ENCODE peak calls at places on chromosomes 1 and 21, in six cellular contexts. E is left ventricle myocardium inferior, N is heart left ventricle, B is A549, G is prostate gland, D is MM.1S. S is an unnamed sample.

GRCh38 chr1:47424336-47424982 is 8.4 kb downstream of the FOXE3 start:
- DNase-seq in E (no peak), N (no peak), B (peak; percentile 63), G (peak; percentile 22), D (no peak), S (no peak)

GRCh38 chr1:236495359-236496120 is 28.2 kb upstream of the LGALS8 start:
- DNase-seq in E (no peak), N (no peak), B (no peak), G (no peak), D (no peak), S (no peak)

GRCh38 chr1:169676001-169676400 is 35.4 kb downstream of the SELL start:
- DNase-seq in E (no peak), N (no peak), B (peak; percentile 57), G (no peak), D (no peak), S (no peak)

GRCh38 chr1:117846674-117847425 is 82.6 kb downstream of the GDAP2 start:
- DNase-seq in E (no peak), N (no peak), B (peak; percentile 11), G (no peak), D (no peak), S (no peak)

GRCh38 chr1:50979964-50980363 is 9.9 kb downstream of the CDKN2C start:
- DNase-seq in E (no peak), N (no peak), B (no peak), G (no peak), D (no peak), S (no peak)

GRCh38 chr1:203219934-203220333 is 9.5 kb downstream of the CHIT1 start:
- DNase-seq in E (no peak), N (no peak), B (no peak), G (no peak), D (no peak), S (no peak)

GRCh38 chr1:234655328-234656069 is 45.5 kb upstream of the IRF2BP2 start:
- DNase-seq in E (no peak), N (no peak), B (no peak), G (no peak), D (no peak), S (no peak)

GRCh38 chr1:18284750-18285532 is 177.3 kb downstream of the IGSF21 start:
- DNase-seq in E (no peak), N (no peak), B (no peak), G (no peak), D (no peak), S (no peak)

GRCh38 chr1:115705085-115706008 is 63.2 kb downstream of the CASQ2 start:
- DNase-seq in E (no peak), N (no peak), B (no peak), G (no peak), D (no peak), S (no peak)

GRCh38 chr1:238061967-238062613 is 171.4 kb upstream of the ZP4 start:
- DNase-seq in E (no peak), N (no peak), B (no peak), G (no peak), D (no peak), S (no peak)

GRCh38 chr1:42282024-42282579 is 52.9 kb downstream of the FOXJ3 start:
- DNase-seq in E (no peak), N (no peak), B (no peak), G (no peak), D (no peak), S (no peak)

GRCh38 chr1:234326493-234327366 is 46.5 kb upstream of the COA6 start:
- DNase-seq in E (peak; percentile 23), N (peak; percentile 32), B (peak; percentile 62), G (peak; percentile 46), D (peak; percentile 79), S (peak; percentile 72)

GRCh38 chr1:172951728-172952365 is 98.9 kb downstream of the TNFSF18 start:
- DNase-seq in E (no peak), N (no peak), B (no peak), G (peak; percentile 25), D (peak; percentile 53), S (no peak)

GRCh38 chr1:1364266-1364665 is 5.9 kb upstream of the MXRA8 start:
- DNase-seq in E (no peak), N (no peak), B (no peak), G (no peak), D (no peak), S (no peak)

GRCh38 chr1:17700981-17701870 is 53.9 kb upstream of the ACTL8 start:
- DNase-seq in E (no peak), N (no peak), B (no peak), G (no peak), D (no peak), S (no peak)

GRCh38 chr1:153570874-153571273 is 5.2 kb upstream of the S100A2 start:
- DNase-seq in E (no peak), N (no peak), B (no peak), G (no peak), D (no peak), S (no peak)

GRCh38 chr1:196599324-196599723 is 8.9 kb downstream of the KCNT2 start:
- DNase-seq in E (no peak), N (no peak), B (no peak), G (no peak), D (no peak), S (no peak)

GRCh38 chr1:5297878-5298239 is 643.5 kb downstream of the AJAP1 start:
- DNase-seq in E (no peak), N (no peak), B (no peak), G (no peak), D (no peak), S (no peak)

GRCh38 chr1:198465201-198466144 is 75.0 kb downstream of the ATP6V1G3 start:
- DNase-seq in E (no peak), N (no peak), B (peak; percentile 46), G (no peak), D (peak; percentile 66), S (no peak)

GRCh38 chr1:25773441-25774125 is 26.4 kb upstream of the SELENON start:
- DNase-seq in E (no peak), N (no peak), B (peak; percentile 69), G (peak; percentile 52), D (no peak), S (no peak)

GRCh38 chr1:19390166-19390850 is 78.2 kb downstream of the SLC66A1 start:
- DNase-seq in E (no peak), N (no peak), B (no peak), G (no peak), D (no peak), S (no peak)

DNA sequence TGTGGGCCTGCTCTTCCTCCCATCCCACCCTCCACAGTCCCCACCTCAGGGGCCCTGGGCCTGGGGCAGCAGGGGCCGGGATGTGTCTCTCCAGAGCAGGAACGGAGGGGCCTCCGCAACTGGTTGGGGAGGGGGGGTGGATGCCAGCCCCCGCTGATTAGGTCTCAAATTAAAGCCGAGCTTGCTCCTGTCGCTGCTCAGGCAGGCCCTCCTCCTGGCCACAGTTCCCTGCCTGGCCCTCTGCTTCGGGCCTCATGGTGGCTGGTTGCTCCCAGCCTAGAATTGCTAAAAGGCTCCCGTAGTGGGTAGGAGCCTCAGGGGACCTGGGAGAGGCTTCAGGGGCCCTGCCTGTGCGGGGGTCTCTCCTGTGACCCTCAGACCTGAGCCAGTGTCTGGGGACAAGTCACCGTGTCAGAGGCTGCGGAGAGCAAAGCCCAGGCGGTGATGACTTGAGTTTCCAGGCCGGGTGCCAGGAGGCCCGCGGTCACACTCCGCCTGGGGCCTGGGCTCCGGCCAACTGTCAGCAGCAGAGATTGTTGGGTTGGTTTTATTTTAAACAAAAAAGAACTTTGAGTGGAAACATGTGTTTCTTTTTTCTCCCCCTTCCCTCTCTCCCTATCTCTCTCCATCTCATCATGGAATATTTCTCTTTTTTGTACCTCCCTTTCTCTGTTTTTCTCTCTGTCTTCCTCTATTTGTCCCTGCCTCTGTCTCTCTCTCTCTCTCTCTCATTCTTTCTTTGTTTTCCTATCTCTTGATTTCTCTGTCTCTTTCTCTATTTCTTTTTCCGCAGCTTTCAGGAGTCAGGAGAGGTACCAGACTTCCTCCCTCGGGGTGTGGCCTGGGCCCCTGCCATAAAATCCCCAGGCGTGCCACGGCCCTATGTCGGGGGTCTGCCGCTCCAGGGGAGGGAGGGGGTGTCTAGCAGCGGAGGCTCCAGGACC is 20.0 kb upstream of the EPHA2 start:
- DNase-seq in E (peak; percentile 92), N (peak; percentile 92), B (peak; percentile 74), G (peak; percentile 82), D (no peak), S (peak; percentile 90)
- H3K4me3 ChIP-seq in E (peak overlapping the region; percentile 21), N (no peak overlapping the region), B (no peak overlapping the region), G (no peak overlapping the region), D (no peak overlapping the region), S (no peak overlapping the region)

DNA sequence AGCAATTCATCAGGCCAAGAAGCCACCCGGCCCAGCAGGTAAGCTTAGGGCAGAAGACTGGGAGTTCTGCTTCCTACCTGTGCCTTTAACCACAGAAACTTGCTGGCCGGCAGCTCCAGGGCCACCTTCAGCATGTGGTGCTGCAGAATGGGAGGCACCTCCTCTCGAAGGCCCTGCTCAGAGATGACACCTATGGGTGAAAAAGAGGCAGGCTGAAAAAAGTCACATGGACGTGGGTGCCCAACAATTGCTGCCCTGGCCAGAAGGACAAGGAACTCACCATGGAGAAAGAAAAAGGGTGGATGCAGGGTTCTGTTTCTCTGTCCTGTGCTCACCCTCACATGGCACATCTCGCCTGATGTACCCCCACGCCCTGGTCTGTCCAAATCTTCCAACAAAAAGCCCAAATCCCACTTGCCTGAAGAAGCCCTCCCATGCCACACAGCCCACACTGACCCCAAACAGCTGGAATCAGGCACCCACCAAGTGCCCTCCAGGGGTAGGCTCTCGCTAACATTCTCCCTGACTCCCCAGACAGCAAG is 33.0 kb downstream of the URB1 start:
- DNase-seq in E (no peak), N (no peak), B (peak; percentile 43), G (no peak), D (peak; percentile 56), S (no peak)
- TF ChIP-seq CTCF in E (peak; percentile 46), N (peak; percentile 15), B (no peak), G (no peak), D (peak; percentile 63), S (no peak)

DNA sequence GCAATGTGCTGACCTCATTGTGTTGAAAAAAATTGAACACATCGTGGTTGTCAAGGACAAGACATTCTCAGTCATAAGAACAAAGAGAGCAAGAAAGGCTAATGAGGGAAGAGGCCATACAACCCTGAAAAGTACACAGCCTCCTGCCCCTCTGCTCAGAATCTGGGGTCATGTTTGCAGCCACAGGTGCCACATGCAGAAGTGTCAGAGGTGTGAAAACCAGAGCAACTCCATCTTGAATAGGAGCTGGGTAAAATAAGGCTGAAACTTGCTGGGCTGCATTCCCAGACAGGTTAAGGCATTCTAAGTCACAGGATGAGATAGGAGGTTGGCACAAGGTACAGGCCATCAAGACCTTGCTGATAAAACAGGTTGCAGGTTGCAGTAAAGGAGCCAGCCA is 200.8 kb upstream of the CAMK1G start:
- DNase-seq in E (no peak), N (no peak), B (no peak), G (no peak), D (no peak), S (no peak)
- H3K4me1 ChIP-seq in E (no peaks in the 10 kb centered on the region), N (no peaks in the 10 kb centered on the region), B (no peaks in the 10 kb centered on the region), G (no peaks in the 10 kb centered on the region), D (no peaks in the 10 kb centered on the region), S (no peaks in the 10 kb centered on the region)

DNA sequence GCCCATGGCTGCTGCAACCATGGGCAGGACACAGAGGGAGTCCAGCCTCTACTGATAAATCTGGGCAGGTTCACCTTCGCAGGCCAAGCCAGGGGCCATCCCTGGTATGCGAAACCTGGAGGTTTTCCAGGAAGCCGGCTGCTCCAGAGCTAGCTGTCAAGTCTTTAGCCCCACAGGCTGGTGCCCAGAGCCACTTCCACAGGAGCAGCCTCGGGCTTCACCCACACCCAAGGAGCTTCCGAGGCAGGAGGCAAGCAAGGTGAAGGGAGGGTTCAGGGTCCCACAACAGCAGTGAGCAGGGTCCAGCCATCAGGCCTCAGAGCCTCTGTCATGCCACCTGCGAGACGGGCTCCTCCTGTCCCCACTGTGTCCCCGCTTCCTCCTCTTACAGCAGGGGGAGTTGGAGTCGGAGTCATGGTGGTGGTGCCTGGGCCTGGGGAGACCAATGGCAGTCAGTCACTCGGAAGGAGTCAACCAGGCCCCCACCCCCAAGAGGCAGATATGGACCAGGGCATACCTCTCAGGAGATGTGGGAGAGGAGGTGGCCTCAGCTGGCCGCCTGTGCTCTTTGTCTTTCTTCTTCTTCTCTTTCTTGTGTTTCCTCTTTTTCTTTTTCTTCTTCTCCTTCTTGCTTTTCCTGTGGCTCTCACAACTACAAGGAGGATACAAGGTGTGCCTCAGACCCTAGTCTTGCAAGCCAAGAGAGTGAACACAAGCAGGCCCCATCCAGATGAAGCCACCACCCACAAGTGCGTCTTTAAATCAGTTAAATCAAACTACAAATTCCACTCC is 2.1 kb downstream of the C1orf35 start:
- DNase-seq in E (no peak), N (no peak), B (no peak), G (no peak), D (no peak), S (no peak)
- H3K4me3 ChIP-seq in E (no peak overlapping the region), N (no peak overlapping the region), B (no peak overlapping the region), G (no peak overlapping the region), D (peak overlapping the region; percentile 90), S (no peak overlapping the region)